ENCODE peak calls at places on chromosomes 6 and 20, in nine cellular contexts. One of them, this sample, is unnamed.

GRCh38 chr6:56222509-56222908 is 24.9 kb downstream of the COL21A1 start:
- DNase-seq in psoas muscle: no peak
- DNase-seq in neural crest cell: no peak
- DNase-seq in GM12865: no peak
- DNase-seq in A673: peak; percentile 76
- DNase-seq in lung: no peak
- DNase-seq in colonic mucosa: no peak
- DNase-seq in gastrocnemius medialis: no peak
- DNase-seq in astrocyte of the spinal cord: peak; percentile 58
- DNase-seq in this sample: no peak

GRCh38 chr6:2229742-2230141 is 15.7 kb downstream of the GMDS start:
- DNase-seq in psoas muscle: no peak
- DNase-seq in neural crest cell: no peak
- DNase-seq in GM12865: no peak
- DNase-seq in A673: no peak
- DNase-seq in lung: no peak
- DNase-seq in colonic mucosa: no peak
- DNase-seq in gastrocnemius medialis: no peak
- DNase-seq in astrocyte of the spinal cord: no peak
- DNase-seq in this sample: no peak

GRCh38 chr20:46569961-46570360 is 19.5 kb upstream of the OCSTAMP start:
- DNase-seq in psoas muscle: no peak
- DNase-seq in neural crest cell: no peak
- DNase-seq in GM12865: no peak
- DNase-seq in A673: no peak
- DNase-seq in lung: no peak
- DNase-seq in colonic mucosa: no peak
- DNase-seq in gastrocnemius medialis: no peak
- DNase-seq in astrocyte of the spinal cord: no peak
- DNase-seq in this sample: no peak

GRCh38 chr6:47352169-47352568 is 42.5 kb upstream of the TNFRSF21 start:
- DNase-seq in psoas muscle: no peak
- DNase-seq in neural crest cell: no peak
- DNase-seq in GM12865: no peak
- DNase-seq in A673: peak; percentile 12
- DNase-seq in lung: no peak
- DNase-seq in colonic mucosa: no peak
- DNase-seq in gastrocnemius medialis: no peak
- DNase-seq in astrocyte of the spinal cord: no peak
- DNase-seq in this sample: no peak

GRCh38 chr6:30719791-30720737 is at the start of gene TUBB:
- DNase-seq in psoas muscle: peak; percentile 97
- DNase-seq in neural crest cell: peak; percentile 94
- DNase-seq in GM12865: peak; percentile 98
- DNase-seq in A673: peak; percentile 99
- DNase-seq in lung: peak; percentile 96
- DNase-seq in colonic mucosa: peak; percentile 97
- DNase-seq in gastrocnemius medialis: peak; percentile 98
- DNase-seq in astrocyte of the spinal cord: peak; percentile 99
- DNase-seq in this sample: peak; percentile 98

GRCh38 chr6:8855411-8855810 is 420.1 kb upstream of the SLC35B3 start:
- DNase-seq in psoas muscle: no peak
- DNase-seq in neural crest cell: no peak
- DNase-seq in GM12865: no peak
- DNase-seq in A673: no peak
- DNase-seq in lung: no peak
- DNase-seq in colonic mucosa: no peak
- DNase-seq in gastrocnemius medialis: no peak
- DNase-seq in astrocyte of the spinal cord: no peak
- DNase-seq in this sample: no peak

GRCh38 chr20:22333885-22334545 is 250.4 kb downstream of the FOXA2 start:
- DNase-seq in psoas muscle: peak; percentile 35
- DNase-seq in neural crest cell: peak; percentile 63
- DNase-seq in GM12865: peak; percentile 68
- DNase-seq in A673: peak; percentile 70
- DNase-seq in lung: peak; percentile 54
- DNase-seq in colonic mucosa: peak; percentile 56
- DNase-seq in gastrocnemius medialis: peak; percentile 27
- DNase-seq in astrocyte of the spinal cord: peak; percentile 49
- DNase-seq in this sample: peak; percentile 63

GRCh38 chr6:113997106-113997505 is 26.2 kb upstream of the HDAC2 start:
- DNase-seq in psoas muscle: no peak
- DNase-seq in neural crest cell: no peak
- DNase-seq in GM12865: no peak
- DNase-seq in A673: no peak
- DNase-seq in lung: no peak
- DNase-seq in colonic mucosa: no peak
- DNase-seq in gastrocnemius medialis: no peak
- DNase-seq in astrocyte of the spinal cord: peak; percentile 90
- DNase-seq in this sample: no peak

GRCh38 chr6:33696538-33697518 is 14.7 kb downstream of the UQCC2 start:
- DNase-seq in psoas muscle: peak; percentile 50
- DNase-seq in neural crest cell: no peak
- DNase-seq in GM12865: peak; percentile 74
- DNase-seq in A673: peak; percentile 94
- DNase-seq in lung: peak; percentile 56
- DNase-seq in colonic mucosa: no peak
- DNase-seq in gastrocnemius medialis: no peak
- DNase-seq in astrocyte of the spinal cord: peak; percentile 82
- DNase-seq in this sample: peak; percentile 60

GRCh38 chr20:56440346-56441007 is 27.9 kb upstream of the RTF2 start:
- DNase-seq in psoas muscle: no peak
- DNase-seq in neural crest cell: no peak
- DNase-seq in GM12865: peak; percentile 81
- DNase-seq in A673: no peak
- DNase-seq in lung: no peak
- DNase-seq in colonic mucosa: no peak
- DNase-seq in gastrocnemius medialis: no peak
- DNase-seq in astrocyte of the spinal cord: peak; percentile 48
- DNase-seq in this sample: no peak

GRCh38 chr6:54053893-54054391 is 57.3 kb upstream of the MLIP start:
- DNase-seq in psoas muscle: peak; percentile 38
- DNase-seq in neural crest cell: no peak
- DNase-seq in GM12865: no peak
- DNase-seq in A673: peak; percentile 74
- DNase-seq in lung: peak; percentile 57
- DNase-seq in colonic mucosa: peak; percentile 68
- DNase-seq in gastrocnemius medialis: peak; percentile 76
- DNase-seq in astrocyte of the spinal cord: peak; percentile 90
- DNase-seq in this sample: no peak

GRCh38 chr6:72787521-72788031 is 165.7 kb downstream of the KCNQ5 start:
- DNase-seq in psoas muscle: peak; percentile 18
- DNase-seq in neural crest cell: no peak
- DNase-seq in GM12865: no peak
- DNase-seq in A673: peak; percentile 51
- DNase-seq in lung: peak; percentile 29
- DNase-seq in colonic mucosa: no peak
- DNase-seq in gastrocnemius medialis: peak; percentile 65
- DNase-seq in astrocyte of the spinal cord: peak; percentile 69
- DNase-seq in this sample: no peak

GRCh38 chr20:33859157-33859695 is 48.1 kb downstream of the CHMP4B start:
- DNase-seq in psoas muscle: no peak
- DNase-seq in neural crest cell: no peak
- DNase-seq in GM12865: peak; percentile 68
- DNase-seq in A673: no peak
- DNase-seq in lung: no peak
- DNase-seq in colonic mucosa: no peak
- DNase-seq in gastrocnemius medialis: peak; percentile 10
- DNase-seq in astrocyte of the spinal cord: no peak
- DNase-seq in this sample: no peak

GRCh38 chr6:45472383-45472782 is 94.6 kb upstream of the SUPT3H start:
- DNase-seq in psoas muscle: no peak
- DNase-seq in neural crest cell: no peak
- DNase-seq in GM12865: no peak
- DNase-seq in A673: no peak
- DNase-seq in lung: no peak
- DNase-seq in colonic mucosa: no peak
- DNase-seq in gastrocnemius medialis: no peak
- DNase-seq in astrocyte of the spinal cord: peak; percentile 66
- DNase-seq in this sample: no peak

GRCh38 chr6:54142889-54143519 is 31.8 kb downstream of the MLIP start:
- DNase-seq in psoas muscle: no peak
- DNase-seq in neural crest cell: no peak
- DNase-seq in GM12865: no peak
- DNase-seq in A673: no peak
- DNase-seq in lung: no peak
- DNase-seq in colonic mucosa: no peak
- DNase-seq in gastrocnemius medialis: no peak
- DNase-seq in astrocyte of the spinal cord: no peak
- DNase-seq in this sample: no peak

GRCh38 chr6:33683051-33683571 is 28.4 kb downstream of the UQCC2 start:
- DNase-seq in psoas muscle: no peak
- DNase-seq in neural crest cell: no peak
- DNase-seq in GM12865: no peak
- DNase-seq in A673: no peak
- DNase-seq in lung: no peak
- DNase-seq in colonic mucosa: no peak
- DNase-seq in gastrocnemius medialis: no peak
- DNase-seq in astrocyte of the spinal cord: no peak
- DNase-seq in this sample: no peak

GRCh38 chr6:143271024-143271423 is 179.5 kb downstream of the ADAT2 start:
- DNase-seq in psoas muscle: no peak
- DNase-seq in neural crest cell: no peak
- DNase-seq in GM12865: no peak
- DNase-seq in A673: peak; percentile 17
- DNase-seq in lung: no peak
- DNase-seq in colonic mucosa: peak; percentile 21
- DNase-seq in gastrocnemius medialis: no peak
- DNase-seq in astrocyte of the spinal cord: peak; percentile 64
- DNase-seq in this sample: no peak

GRCh38 chr6:24205020-24205492 is 79.0 kb downstream of the NRSN1 start:
- DNase-seq in psoas muscle: no peak
- DNase-seq in neural crest cell: peak; percentile 40
- DNase-seq in GM12865: peak; percentile 44
- DNase-seq in A673: peak; percentile 68
- DNase-seq in lung: no peak
- DNase-seq in colonic mucosa: peak; percentile 21
- DNase-seq in gastrocnemius medialis: no peak
- DNase-seq in astrocyte of the spinal cord: peak; percentile 51
- DNase-seq in this sample: no peak

DNA sequence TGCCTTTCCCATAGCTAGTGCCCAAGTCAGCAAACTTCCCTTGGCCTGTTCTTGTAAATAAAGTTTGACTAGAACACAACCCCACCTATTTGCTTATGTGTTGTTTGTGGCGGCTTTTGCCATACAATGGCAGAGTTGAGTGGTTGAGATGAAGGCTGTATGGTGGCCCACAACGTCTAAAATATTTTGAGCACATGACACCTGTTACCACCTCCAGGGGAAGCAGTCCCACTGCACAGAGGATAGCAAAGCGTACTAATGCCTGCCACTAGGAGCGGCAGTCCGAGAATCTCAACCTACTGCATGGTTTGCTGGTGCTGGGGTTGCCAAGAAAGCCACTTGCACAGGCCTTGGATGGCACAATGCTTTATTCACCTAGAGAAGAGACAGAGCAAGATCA is 58.6 kb downstream of the TGM2 start:
- DNase-seq in psoas muscle: no peak
- DNase-seq in neural crest cell: no peak
- DNase-seq in GM12865: no peak
- DNase-seq in A673: no peak
- DNase-seq in lung: no peak
- DNase-seq in colonic mucosa: no peak
- DNase-seq in gastrocnemius medialis: no peak
- DNase-seq in astrocyte of the spinal cord: no peak
- DNase-seq in this sample: no peak
- TF ChIP-seq CTCF in psoas muscle: no peak
- TF ChIP-seq CTCF in neural crest cell: no peak
- TF ChIP-seq CTCF in GM12865: no peak
- TF ChIP-seq CTCF in A673: no peak
- TF ChIP-seq CTCF in lung: no peak
- TF ChIP-seq CTCF in colonic mucosa: no peak
- TF ChIP-seq CTCF in gastrocnemius medialis: no peak
- TF ChIP-seq CTCF in astrocyte of the spinal cord: no peak
- TF ChIP-seq CTCF in this sample: no peak

GRCh38 chr20:48706710-48707339 is 121.0 kb downstream of the PREX1 start:
- DNase-seq in psoas muscle: no peak
- DNase-seq in neural crest cell: no peak
- DNase-seq in GM12865: no peak
- DNase-seq in A673: no peak
- DNase-seq in lung: no peak
- DNase-seq in colonic mucosa: no peak
- DNase-seq in gastrocnemius medialis: no peak
- DNase-seq in astrocyte of the spinal cord: no peak
- DNase-seq in this sample: no peak
- TF ChIP-seq CTCF in psoas muscle: no peak
- TF ChIP-seq CTCF in neural crest cell: no peak
- TF ChIP-seq CTCF in GM12865: no peak
- TF ChIP-seq CTCF in A673: no peak
- TF ChIP-seq CTCF in lung: no peak
- TF ChIP-seq CTCF in colonic mucosa: no peak
- TF ChIP-seq CTCF in gastrocnemius medialis: no peak
- TF ChIP-seq CTCF in astrocyte of the spinal cord: no peak
- TF ChIP-seq CTCF in this sample: no peak

GRCh38 chr20:50717974-50718761 is 13.2 kb upstream of the PARD6B start:
- DNase-seq in psoas muscle: no peak
- DNase-seq in neural crest cell: no peak
- DNase-seq in GM12865: no peak
- DNase-seq in A673: no peak
- DNase-seq in lung: no peak
- DNase-seq in colonic mucosa: no peak
- DNase-seq in gastrocnemius medialis: no peak
- DNase-seq in astrocyte of the spinal cord: no peak
- DNase-seq in this sample: no peak
- TF ChIP-seq CTCF in psoas muscle: no peak
- TF ChIP-seq CTCF in neural crest cell: no peak
- TF ChIP-seq CTCF in GM12865: no peak
- TF ChIP-seq CTCF in A673: peak; percentile 36
- TF ChIP-seq CTCF in lung: no peak
- TF ChIP-seq CTCF in colonic mucosa: no peak
- TF ChIP-seq CTCF in gastrocnemius medialis: no peak
- TF ChIP-seq CTCF in astrocyte of the spinal cord: no peak
- TF ChIP-seq CTCF in this sample: no peak

DNA sequence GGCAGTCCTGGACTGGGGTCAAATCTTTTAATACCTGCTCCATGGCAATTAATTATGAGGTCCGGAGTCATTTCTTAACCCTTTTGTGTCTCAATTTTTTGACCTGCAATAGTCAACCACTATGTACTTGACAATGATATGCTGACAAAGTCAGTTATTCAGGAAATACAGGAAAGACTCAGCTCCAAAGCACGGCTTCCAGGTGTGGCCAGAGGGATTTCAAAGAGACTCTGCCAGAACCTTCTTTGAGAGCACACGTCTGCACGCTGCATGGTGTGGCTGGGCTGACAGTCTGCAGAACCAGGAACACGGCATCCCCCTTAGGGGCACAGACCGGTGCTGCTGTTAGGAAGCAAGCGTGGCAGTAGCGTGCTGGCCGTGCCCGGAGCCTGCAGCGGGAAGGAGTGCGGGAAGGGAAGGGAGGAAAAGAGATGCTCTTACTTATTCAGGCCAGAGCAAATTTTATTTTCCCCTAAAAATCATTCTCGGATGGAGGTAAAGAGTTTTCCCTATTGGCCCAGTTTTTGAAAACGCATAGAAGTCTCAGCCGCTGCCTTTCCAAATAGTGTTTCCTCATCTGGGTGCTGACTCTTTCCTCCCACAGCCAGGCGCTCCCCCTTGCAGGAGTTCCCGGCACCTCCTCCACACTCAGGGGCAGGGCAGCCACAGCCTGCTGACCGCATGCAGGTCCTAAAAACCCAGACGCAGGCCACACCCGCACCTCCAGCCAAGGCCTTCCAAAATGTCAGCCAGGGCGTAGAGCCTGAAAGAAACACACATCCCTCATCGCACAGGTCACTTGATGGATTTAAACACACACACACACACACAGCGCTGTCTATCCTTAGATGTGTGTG is 187.4 kb upstream of the SNX9 start:
- DNase-seq in psoas muscle: no peak
- DNase-seq in neural crest cell: no peak
- DNase-seq in GM12865: no peak
- DNase-seq in A673: no peak
- DNase-seq in lung: no peak
- DNase-seq in colonic mucosa: no peak
- DNase-seq in gastrocnemius medialis: no peak
- DNase-seq in astrocyte of the spinal cord: no peak
- DNase-seq in this sample: no peak
- TF ChIP-seq CTCF in psoas muscle: no peak
- TF ChIP-seq CTCF in neural crest cell: no peak
- TF ChIP-seq CTCF in GM12865: no peak
- TF ChIP-seq CTCF in A673: no peak
- TF ChIP-seq CTCF in lung: no peak
- TF ChIP-seq CTCF in colonic mucosa: no peak
- TF ChIP-seq CTCF in gastrocnemius medialis: no peak
- TF ChIP-seq CTCF in astrocyte of the spinal cord: no peak
- TF ChIP-seq CTCF in this sample: no peak